ENCODE peak calls at places on chromosomes 3 and 15, in nine cellular contexts. Q, H, V, P, B, F, S, U and W are unnamed samples.

GRCh38 chr15:77296773-77297337 is 123.0 kb downstream of the PEAK1 start:
- DNase-seq in V (no peak), Q (no peak), B (no peak), P (no peak), U (no peak), S (no peak), H (no peak), F (no peak), W (no peak)

GRCh38 chr3:104066658-104067057 is 1300.1 kb upstream of the ALCAM start:
- DNase-seq in B (peak), Q (no peak), S (no peak), H (peak), V (no peak), U (no peak), P (no peak), F (no peak), W (no peak)

GRCh38 chr3:169822091-169822490 is 9.4 kb upstream of the LRRC34 start:
- DNase-seq in B (no peak), Q (no peak), H (no peak), U (no peak), V (no peak), P (no peak), F (no peak), S (no peak), W (no peak)

GRCh38 chr3:87002346-87002745 is 11.4 kb upstream of the VGLL3 start:
- DNase-seq in H (no peak), Q (no peak), V (no peak), U (no peak), B (no peak), P (no peak), F (no peak), S (no peak), W (no peak)

GRCh38 chr15:85878866-85879265 is 84.1 kb upstream of the KLHL25 start:
- DNase-seq in H (peak), Q (no peak), V (no peak), F (no peak), S (no peak), B (no peak), P (no peak), U (no peak), W (no peak)

GRCh38 chr3:187744169-187745151 is 808 bp downstream of the BCL6 start:
- DNase-seq in B (peak), S (peak), U (peak), Q (peak), P (peak), V (peak), F (peak), H (peak), W (peak)

GRCh38 chr3:65939184-65939583 is 99.5 kb downstream of the MAGI1 start:
- DNase-seq in Q (no peak), B (no peak), V (no peak), H (no peak), U (no peak), S (no peak), P (no peak), F (no peak), W (no peak)

GRCh38 chr3:196533260-196533681 is 18.1 kb upstream of the SMCO1 start:
- DNase-seq in B (no peak), F (no peak), Q (no peak), H (peak), S (no peak), V (no peak), P (no peak), U (peak), W (no peak)

GRCh38 chr15:39079296-39079834 is 501.5 kb upstream of the THBS1 start:
- DNase-seq in F (peak), V (no peak), P (no peak), B (peak), Q (no peak), S (no peak), H (peak), U (no peak), W (no peak)

GRCh38 chr3:35383719-35384555 is 255.4 kb upstream of the ARPP21 start:
- DNase-seq in V (no peak), S (no peak), H (peak), B (peak), P (no peak), Q (no peak), U (no peak), F (no peak), W (no peak)

GRCh38 chr15:35127717-35128116 is 42.6 kb upstream of the NANOGP8 start:
- DNase-seq in U (no peak), Q (no peak), V (no peak), H (no peak), F (no peak), P (no peak), B (no peak), S (no peak), W (no peak)

GRCh38 chr3:182375921-182376320 is 417.4 kb upstream of the ATP11B start:
- DNase-seq in V (no peak), H (no peak), F (no peak), U (no peak), S (no peak), B (no peak), Q (no peak), P (no peak), W (no peak)

GRCh38 chr15:85621096-85621495 is 173.6 kb downstream of the KLHL25 start:
- DNase-seq in P (no peak), F (no peak), U (no peak), H (no peak), S (no peak), V (no peak), Q (no peak), B (peak), W (no peak)

DNA sequence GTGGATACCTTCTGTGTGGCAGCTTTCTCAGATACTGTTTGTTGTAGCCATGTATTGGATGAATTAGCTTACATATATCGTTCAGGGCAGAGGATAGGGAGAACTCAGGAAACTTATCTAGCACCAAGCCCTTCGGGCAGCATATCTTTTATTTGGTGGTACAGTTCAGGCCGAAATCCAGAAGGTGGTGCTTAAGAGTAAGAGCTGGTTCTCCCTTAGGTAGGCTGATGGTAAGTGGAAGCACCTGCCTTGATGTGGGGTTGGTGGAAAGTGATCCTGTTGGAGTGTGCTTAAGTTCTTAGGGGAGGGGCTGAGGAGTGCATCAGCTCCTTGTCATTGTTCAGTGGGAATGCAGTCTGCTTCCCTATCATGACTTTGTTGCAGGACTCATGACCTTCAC is 187.5 kb downstream of the DOCK3 start:
- DNase-seq in U (no peak), B (no peak), P (no peak), H (no peak), Q (no peak), S (no peak), V (no peak), F (no peak), W (no peak)
- TF ChIP-seq CTCF in U (no peak), B (no peak), P (no peak), H (no peak), Q (no peak), S (no peak), V (no peak), F (no peak), W (no peak)

DNA sequence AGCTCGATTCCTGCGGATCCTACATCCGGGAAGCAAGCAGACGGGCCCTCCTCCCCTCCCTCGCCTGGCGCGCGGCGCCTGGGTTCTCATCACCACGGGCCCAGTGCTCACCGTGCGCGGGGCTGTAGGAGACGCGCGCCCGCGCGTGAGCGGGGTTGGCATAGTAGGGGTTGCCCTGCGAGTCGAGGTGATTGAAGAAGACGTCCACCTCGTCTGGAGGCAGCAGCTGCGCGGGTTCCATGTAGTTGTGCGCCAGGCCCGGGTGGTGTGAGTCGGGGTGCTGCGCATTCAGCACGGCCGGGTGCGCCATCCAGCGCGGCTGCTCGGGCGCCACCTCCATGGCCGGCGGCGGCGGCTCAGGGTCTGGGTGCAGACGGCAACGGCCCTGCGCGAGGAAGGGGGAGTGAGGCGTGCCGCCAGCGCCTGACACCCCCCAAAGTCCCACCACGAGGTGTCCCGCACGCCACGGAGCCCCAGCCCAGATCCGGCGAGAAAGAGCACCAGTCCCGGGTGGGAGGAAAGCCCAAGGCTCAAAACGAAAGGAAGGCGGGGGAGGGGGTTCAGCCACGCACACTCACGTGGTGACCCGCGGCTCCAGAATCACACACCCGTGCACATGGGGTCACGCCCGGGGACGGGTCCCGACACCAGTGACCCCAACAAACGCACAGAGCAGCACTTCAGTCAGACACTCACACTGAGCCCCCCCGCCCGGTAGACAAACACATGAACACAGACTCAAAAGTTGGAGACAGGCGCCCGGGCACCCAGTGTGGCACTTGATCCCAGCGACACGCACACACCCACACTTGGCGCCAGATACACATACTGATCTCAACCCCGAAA is 6.1 kb downstream of the GATA2 start:
- DNase-seq in H (peak), P (no peak), V (no peak), U (no peak), B (peak), F (no peak), Q (no peak), S (no peak), W (no peak)
- TF ChIP-seq CTCF in H (no peak), P (no peak), V (no peak), U (no peak), B (no peak), F (no peak), Q (no peak), S (no peak), W (no peak)

GRCh38 chr3:37025562-37026335 is 32.4 kb downstream of the MLH1 start:
- DNase-seq in B (no peak), Q (no peak), H (no peak), U (no peak), P (no peak), S (no peak), V (no peak), F (no peak), W (no peak)

GRCh38 chr3:37024820-37025405 is 31.6 kb downstream of the MLH1 start:
- DNase-seq in B (no peak), P (peak), H (no peak), Q (no peak), S (no peak), U (no peak), F (no peak), V (no peak), W (no peak)

GRCh38 chr3:37026851-37027250 is 33.5 kb downstream of the MLH1 start:
- DNase-seq in B (no peak), H (no peak), V (no peak), P (no peak), S (no peak), F (no peak), U (no peak), Q (no peak), W (no peak)

GRCh38 chr3:37028329-37028728 is 35.0 kb downstream of the MLH1 start:
- DNase-seq in P (no peak), Q (no peak), V (peak), B (no peak), H (peak), U (no peak), F (no peak), S (peak), W (no peak)

GRCh38 chr3:37024092-37024491 is 30.8 kb downstream of the MLH1 start:
- DNase-seq in Q (no peak), V (no peak), F (no peak), H (peak), U (no peak), P (peak), S (no peak), B (peak), W (no peak)
- TF ChIP-seq CTCF in Q (peak), V (peak), F (no peak), H (peak), U (no peak), P (peak), S (peak), B (peak), W (peak)

GRCh38 chr3:140827894-140828293 is 113.7 kb upstream of the SLC25A36 start:
- DNase-seq in V (no peak), P (no peak), U (no peak), F (no peak), S (no peak), H (no peak), Q (no peak), B (no peak), W (no peak)

GRCh38 chr3:140822381-140823047 is 119.1 kb upstream of the SLC25A36 start:
- DNase-seq in B (no peak), H (no peak), F (no peak), P (no peak), U (no peak), S (no peak), V (no peak), Q (no peak), W (no peak)

GRCh38 chr3:140828585-140828984 is 113.1 kb upstream of the SLC25A36 start:
- DNase-seq in P (no peak), Q (no peak), H (no peak), U (no peak), S (no peak), V (no peak), B (no peak), F (no peak), W (no peak)

GRCh38 chr3:140821493-140821892 is 120.1 kb upstream of the SLC25A36 start:
- DNase-seq in H (no peak), P (no peak), S (no peak), V (no peak), Q (no peak), B (no peak), F (no peak), U (no peak), W (no peak)

DNA sequence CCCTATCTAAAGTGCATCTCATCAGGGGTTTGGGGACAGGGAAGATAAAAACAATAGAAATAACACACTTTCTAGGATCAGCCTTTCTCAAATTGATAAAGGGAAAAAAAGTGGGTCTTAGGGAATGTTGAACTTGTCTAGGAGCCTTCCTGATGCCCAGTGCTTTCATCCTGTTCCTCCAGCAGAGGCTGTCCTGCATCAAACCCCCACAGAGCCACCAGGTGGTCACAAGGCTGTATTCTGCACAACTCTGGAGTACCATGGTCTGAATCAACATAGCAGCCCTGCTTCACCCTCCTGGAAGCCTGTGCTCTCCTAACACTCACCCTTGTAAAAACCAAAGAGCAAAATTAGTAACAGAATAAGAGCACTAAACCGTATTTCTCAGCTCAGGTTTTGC is 118.5 kb upstream of the SLC25A36 start:
- DNase-seq in P (no peak), U (no peak), B (no peak), Q (no peak), H (no peak), V (no peak), F (no peak), S (no peak), W (no peak)
- TF ChIP-seq CTCF in P (no peak), U (no peak), B (no peak), Q (no peak), H (no peak), V (no peak), F (no peak), S (no peak), W (no peak)

DNA sequence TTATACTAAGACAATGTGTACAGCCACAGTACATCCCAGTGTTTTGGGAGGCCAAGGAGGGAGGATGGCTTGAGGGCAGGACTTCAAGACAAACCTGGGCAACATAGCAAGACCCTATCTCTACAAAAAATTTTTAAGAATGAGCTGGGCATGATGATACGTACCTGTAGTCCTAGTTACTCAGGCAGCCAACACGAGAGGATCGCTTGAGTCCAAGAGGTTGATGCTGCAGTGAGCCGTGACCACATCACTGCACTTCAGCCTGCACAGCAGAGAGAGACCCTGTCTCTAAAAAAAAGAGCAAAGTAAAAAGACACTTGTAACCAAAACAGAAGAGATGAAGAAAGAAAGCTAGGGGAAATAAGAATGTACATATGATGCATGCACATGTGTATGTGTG is 38.5 kb downstream of the HES1 start:
- DNase-seq in U (no peak), P (no peak), Q (no peak), S (no peak), V (no peak), H (no peak), F (no peak), B (no peak), W (no peak)
- TF ChIP-seq CTCF in U (no peak), P (no peak), Q (no peak), S (no peak), V (no peak), H (no peak), F (no peak), B (no peak), W (no peak)

GRCh38 chr3:9800529-9800928 is 7.6 kb downstream of the ARPC4 start:
- DNase-seq in H (no peak), B (no peak), V (no peak), S (no peak), Q (no peak), P (no peak), U (no peak), F (no peak), W (no peak)
- TF ChIP-seq CTCF in H (peak), B (peak), V (no peak), S (no peak), Q (peak), P (no peak), U (no peak), F (no peak), W (no peak)

DNA sequence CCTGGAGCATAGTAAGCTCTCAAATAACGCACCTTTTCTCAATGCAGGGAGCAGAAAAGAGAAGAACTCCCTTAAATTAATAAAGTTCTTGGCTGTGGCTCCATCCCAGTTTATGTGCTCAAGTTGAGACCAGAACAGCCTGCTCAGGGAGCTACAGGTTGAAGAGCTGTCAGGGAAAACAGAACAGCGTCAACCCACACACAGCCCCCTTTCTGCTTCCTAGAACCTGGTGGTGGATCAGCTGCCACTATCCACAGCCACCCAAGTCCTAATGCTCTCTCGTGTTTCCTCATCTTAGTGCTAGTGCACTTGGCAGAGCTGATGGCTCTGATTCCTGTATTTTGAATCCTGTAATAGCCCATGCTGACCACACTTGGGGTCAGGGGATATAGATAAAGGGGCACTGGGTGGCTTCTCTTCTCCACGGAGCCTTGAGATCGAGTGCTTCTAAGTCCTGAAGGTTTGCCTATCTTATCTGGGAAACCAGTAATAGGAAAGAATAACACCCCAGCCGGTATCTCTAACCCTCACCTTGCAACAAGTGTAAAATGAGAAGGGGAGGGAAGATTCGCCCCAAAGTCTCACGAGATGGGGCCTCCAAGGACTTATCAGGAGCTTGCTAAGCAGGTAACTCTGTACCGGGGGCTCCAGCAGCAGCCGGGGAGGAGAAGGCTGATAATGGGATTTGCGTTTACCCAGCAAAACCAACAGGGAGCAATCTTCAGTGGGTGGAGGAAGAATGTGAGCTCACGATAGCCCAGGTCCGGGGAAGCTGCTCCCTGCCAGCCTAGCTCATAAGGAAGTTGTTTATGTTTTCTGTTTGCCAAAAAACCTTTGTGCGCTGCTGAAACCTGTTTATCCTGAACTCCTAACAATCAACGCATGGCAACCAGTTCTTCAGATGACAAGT is 136.2 kb upstream of the ICE2 start:
- DNase-seq in U (peak), Q (no peak), B (no peak), H (no peak), S (no peak), F (peak), V (no peak), P (no peak), W (no peak)
- TF ChIP-seq CTCF in U (no peak), Q (no peak), B (no peak), H (no peak), S (no peak), F (no peak), V (no peak), P (no peak), W (no peak)

GRCh38 chr3:48656061-48656840 is 6.4 kb downstream of the CELSR3 start:
- DNase-seq in P (peak), V (peak), U (peak), H (peak), S (peak), B (peak), Q (peak), F (peak), W (peak)
- TF ChIP-seq CTCF in P (peak), V (peak), U (peak), H (peak), S (peak), B (no peak), Q (peak), F (peak), W (peak)

GRCh38 chr3:12931273-12931905 is 90.0 kb upstream of the RPL32 start:
- DNase-seq in B (no peak), Q (no peak), F (no peak), V (peak), H (no peak), U (no peak), P (no peak), S (no peak), W (no peak)
- TF ChIP-seq CTCF in B (no peak), Q (no peak), F (no peak), V (no peak), H (no peak), U (no peak), P (no peak), S (no peak), W (no peak)